ENCODE peak calls at places on chromosomes 7 and 10, in six cellular contexts. D is AG04450, K is NCI-H2081, L is caudate nucleus, F is EL, W is osteocyte. V is an unnamed sample.

GRCh38 chr7:6640246-6640721 is 3.2 kb downstream of the ZNF316 start:
- DNase-seq in K (no peak), D (no peak), W (no peak), F (peak; percentile 36), L (no peak), V (no peak)

GRCh38 chr10:93903051-93903450 is 9.3 kb downstream of the SLC35G1 start:
- DNase-seq in F (no peak), W (no peak), K (no peak), D (no peak), L (no peak), V (no peak)

GRCh38 chr10:71608863-71609768 is 110.5 kb downstream of the C10orf105 start:
- DNase-seq in D (no peak), W (peak; percentile 88), L (peak; percentile 81), K (peak; percentile 32), F (peak; percentile 52), V (peak; percentile 88)

GRCh38 chr7:132140341-132140740 is 435.9 kb downstream of the PLXNA4 start:
- DNase-seq in L (no peak), K (no peak), D (no peak), W (no peak), F (no peak), V (no peak)

GRCh38 chr10:112724404-112724991 is 225.5 kb upstream of the TCF7L2 start:
- DNase-seq in W (no peak), L (no peak), D (no peak), F (no peak), K (no peak), V (no peak)

GRCh38 chr7:2732388-2732787 is 44.4 kb downstream of the AMZ1 start:
- DNase-seq in D (no peak), K (no peak), L (no peak), W (no peak), F (no peak), V (no peak)

GRCh38 chr7:25359471-25360059 is 131.3 kb upstream of the NPVF start:
- DNase-seq in K (peak; percentile 97), D (no peak), W (no peak), L (peak; percentile 11), F (no peak), V (no peak)

GRCh38 chr7:121872831-121873764 is at the start of gene PTPRZ1:
- DNase-seq in F (peak; percentile 19), D (no peak), L (peak; percentile 26), W (peak; percentile 82), K (peak; percentile 69), V (peak; percentile 36)

GRCh38 chr10:34018811-34019210 is 684.3 kb upstream of the NRP1 start:
- DNase-seq in F (no peak), D (no peak), L (no peak), W (no peak), K (no peak), V (no peak)

GRCh38 chr7:115678049-115678982 is 352.2 kb downstream of the TFEC start:
- DNase-seq in K (peak; percentile 62), W (no peak), L (no peak), D (peak; percentile 32), F (peak; percentile 67), V (no peak)

GRCh38 chr7:29276806-29277205 is 82.2 kb downstream of the CHN2 start:
- DNase-seq in K (no peak), W (no peak), L (no peak), D (no peak), F (no peak), V (no peak)

GRCh38 chr7:117051808-117052207 is 98.5 kb downstream of the ST7 start:
- DNase-seq in D (no peak), W (no peak), K (no peak), F (no peak), L (no peak), V (no peak)

V was measured in lower lobe of right lung.